ENCODE peak calls at places on chromosomes 4 and X, in four cellular contexts. C, R, H and Z are unnamed samples.

GRCh38 chr4:99998062-99998880 is 48.2 kb upstream of the H2AZ1 start:
- DNase-seq in C (peak; percentile 42), R (peak; percentile 38), H (peak; percentile 71), Z (no peak)

GRCh38 chr4:184163813-184164212 is 53.9 kb downstream of the ENPP6 start:
- DNase-seq in C (peak; percentile 5), R (no peak), H (peak; percentile 23), Z (no peak)

GRCh38 chr4:75248770-75249467 is 265.3 kb downstream of the RCHY1 start:
- DNase-seq in C (peak; percentile 61), R (no peak), H (no peak), Z (no peak)

GRCh38 chr4:10333942-10334341 is 123.3 kb downstream of the ZNF518B start:
- DNase-seq in C (no peak), R (no peak), H (no peak), Z (no peak)

GRCh38 chr4:186627226-186627865 is 72.0 kb upstream of the MTNR1A start:
- DNase-seq in C (no peak), R (peak; percentile 40), H (peak; percentile 49), Z (peak; percentile 65)

GRCh38 chr4:40486534-40486933 is 143.1 kb downstream of the RBM47 start:
- DNase-seq in C (no peak), R (peak; percentile 17), H (no peak), Z (no peak)

GRCh38 chrX:130874751-130875150 is 28.3 kb downstream of the ENOX2 start:
- DNase-seq in C (no peak), R (peak; percentile 51), H (peak; percentile 26), Z (no peak)

GRCh38 chr4:65120287-65120686 is 550.0 kb downstream of the EPHA5 start:
- DNase-seq in C (no peak), R (no peak), H (no peak), Z (no peak)

GRCh38 chr4:112515278-112516075 is 503 bp downstream of the NEUROG2 start:
- DNase-seq in C (peak; percentile 40), R (peak; percentile 17), H (no peak), Z (peak; percentile 11)

GRCh38 chr4:60992037-60992436 is 208.1 kb upstream of the ADGRL3 start:
- DNase-seq in C (no peak), R (peak; percentile 36), H (peak; percentile 80), Z (no peak)

GRCh38 chr4:155666701-155667537 is at the start of gene GUCY1A1:
- DNase-seq in C (peak; percentile 61), R (peak; percentile 6), H (peak; percentile 15), Z (peak; percentile 66)

GRCh38 chr4:76301068-76301774 is 5.3 kb upstream of the STBD1 start:
- DNase-seq in C (no peak), R (peak; percentile 90), H (peak; percentile 90), Z (no peak)

GRCh38 chr4:155599596-155599995 is 67.1 kb upstream of the GUCY1A1 start:
- DNase-seq in C (peak; percentile 68), R (peak; percentile 24), H (no peak), Z (no peak)

GRCh38 chr4:53653484-53654053 is 62.3 kb upstream of the LNX1 start:
- DNase-seq in C (peak; percentile 8), R (no peak), H (peak; percentile 18), Z (no peak)

GRCh38 chr4:7857993-7858392 is 81.7 kb downstream of the AFAP1 start:
- DNase-seq in C (no peak), R (no peak), H (no peak), Z (no peak)

GRCh38 chrX:18461431-18461830 is 36.0 kb downstream of the CDKL5 start:
- DNase-seq in C (peak; percentile 18), R (no peak), H (no peak), Z (no peak)

GRCh38 chrX:107549504-107549903 is 78.8 kb upstream of the PRPS1 start:
- DNase-seq in C (no peak), R (no peak), H (no peak), Z (peak; percentile 60)

GRCh38 chrX:20681691-20682090 is 415.0 kb upstream of the RPS6KA3 start:
- DNase-seq in C (no peak), R (no peak), H (no peak), Z (no peak)

GRCh38 chr4:188665466-188665865 is 526.2 kb downstream of the TRIML1 start:
- DNase-seq in C (no peak), R (no peak), H (no peak), Z (no peak)

GRCh38 chr4:140122891-140123290 is 31.1 kb downstream of the MAML3 start:
- DNase-seq in C (no peak), R (no peak), H (no peak), Z (no peak)

GRCh38 chr4:181150173-181150572 is 1093.0 kb upstream of the TENM3 start:
- DNase-seq in C (no peak), R (no peak), H (peak; percentile 8), Z (no peak)

GRCh38 chrX:86039625-86040568 is 7.5 kb downstream of the CHM start:
- DNase-seq in C (no peak), R (no peak), H (no peak), Z (no peak)
- H3K4me3 ChIP-seq in C (no peak overlapping the region), R (no peak overlapping the region), H (no peak overlapping the region), Z (no peak overlapping the region)

GRCh38 chr4:173530326-173531062 is 465 bp upstream of the HAND2 start:
- DNase-seq in C (no peak), R (no peak), H (no peak), Z (no peak)
- H3K4me3 ChIP-seq in C (no peak overlapping the region), R (no peak overlapping the region), H (no peak overlapping the region), Z (no peak overlapping the region)

DNA sequence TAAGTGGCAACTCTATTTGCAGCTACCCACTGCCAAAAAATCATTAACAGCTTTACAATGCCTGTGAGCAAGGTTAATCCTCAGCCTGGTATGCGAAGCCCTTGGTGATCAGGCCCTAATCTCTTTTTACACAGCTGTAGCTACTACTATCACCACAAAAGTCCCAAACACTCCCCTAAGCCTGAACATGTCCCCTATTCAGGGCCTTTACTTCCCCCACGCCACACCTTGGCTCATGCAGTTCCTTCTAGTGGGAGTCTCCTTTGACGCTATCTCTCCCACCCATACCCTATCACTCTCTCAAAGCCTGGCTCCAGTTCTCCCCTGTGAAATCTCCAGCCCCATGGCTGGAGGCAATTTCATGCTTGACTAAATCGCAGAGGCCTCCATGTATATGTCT is 90.6 kb upstream of the CBR4 start:
- DNase-seq in C (no peak), R (no peak), H (no peak), Z (no peak)
- H3K4me3 ChIP-seq in C (no peak overlapping the region), R (no peak overlapping the region), H (no peak overlapping the region), Z (no peak overlapping the region)

GRCh38 chr4:3744901-3745300 is 21.3 kb upstream of the ADRA2C start:
- DNase-seq in C (no peak), R (no peak), H (no peak), Z (no peak)

GRCh38 chr4:3746701-3747581 is 19.2 kb upstream of the ADRA2C start:
- DNase-seq in C (no peak), R (no peak), H (no peak), Z (no peak)

GRCh38 chr4:3747582-3747906 is 18.6 kb upstream of the ADRA2C start:
- DNase-seq in C (no peak), R (no peak), H (no peak), Z (no peak)

GRCh38 chr4:3744232-3744631 is 22.0 kb upstream of the ADRA2C start:
- DNase-seq in C (no peak), R (no peak), H (no peak), Z (no peak)

DNA sequence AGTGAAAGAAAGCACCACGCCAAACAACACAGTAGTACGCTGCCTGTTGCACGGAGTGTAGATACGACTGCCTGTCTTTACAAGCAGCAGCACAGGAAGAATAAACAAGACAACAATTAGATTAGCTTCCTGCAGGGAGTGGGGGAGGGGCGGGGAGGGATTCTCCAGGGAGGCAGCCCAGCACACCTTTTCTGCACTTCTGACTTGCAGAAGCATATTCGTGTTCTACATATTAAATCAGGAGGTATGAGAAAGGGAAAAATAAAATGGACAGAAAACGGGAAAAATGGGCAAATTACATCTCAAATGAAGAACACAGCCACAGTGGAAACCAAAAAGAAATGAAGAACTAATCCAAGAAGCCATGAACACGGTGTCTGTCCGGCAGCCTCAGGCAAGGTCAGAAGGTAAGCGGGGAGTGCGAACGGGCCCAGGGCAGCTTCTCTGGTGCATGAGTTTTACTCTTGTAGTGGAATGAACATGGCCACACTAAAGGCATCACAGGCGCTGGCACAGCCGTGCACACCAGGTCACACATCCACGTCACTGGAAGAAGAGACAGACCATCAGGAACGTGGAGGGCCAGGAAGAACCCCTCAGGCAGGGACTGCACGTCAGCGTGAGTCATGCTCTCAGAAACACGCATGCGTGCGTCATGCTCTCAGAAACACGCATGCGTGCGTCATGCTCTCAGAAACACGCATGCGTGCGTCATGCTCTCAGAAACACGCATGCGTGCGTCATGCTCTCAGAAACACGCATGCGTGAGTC is 20.1 kb upstream of the ADRA2C start:
- DNase-seq in C (no peak), R (no peak), H (peak; percentile 9), Z (no peak)
- H3K4me3 ChIP-seq in C (no peak overlapping the region), R (no peak overlapping the region), H (no peak overlapping the region), Z (no peak overlapping the region)

DNA sequence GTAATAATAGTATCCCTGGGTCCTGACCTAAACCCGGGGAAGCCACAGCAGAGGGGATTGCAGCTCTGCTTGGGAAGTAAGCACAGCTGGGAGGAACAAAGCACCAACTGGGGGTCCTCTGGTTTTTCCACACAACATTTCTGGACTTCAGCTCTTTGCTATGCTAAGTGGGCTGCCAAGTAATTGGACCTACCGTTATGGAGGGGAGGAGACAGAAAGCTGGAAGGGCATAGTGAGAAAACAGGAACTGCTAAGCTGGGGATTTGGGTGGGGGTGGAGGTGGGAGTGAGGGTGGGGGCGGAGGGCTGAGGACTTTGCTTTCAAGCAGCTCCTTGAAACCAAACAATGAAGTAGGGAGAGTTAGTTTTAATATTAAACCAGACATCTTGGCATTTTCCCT is 183.4 kb downstream of the ZIC3 start:
- DNase-seq in C (no peak), R (no peak), H (no peak), Z (no peak)
- H3K4me3 ChIP-seq in C (no peak overlapping the region), R (no peak overlapping the region), H (no peak overlapping the region), Z (no peak overlapping the region)

DNA sequence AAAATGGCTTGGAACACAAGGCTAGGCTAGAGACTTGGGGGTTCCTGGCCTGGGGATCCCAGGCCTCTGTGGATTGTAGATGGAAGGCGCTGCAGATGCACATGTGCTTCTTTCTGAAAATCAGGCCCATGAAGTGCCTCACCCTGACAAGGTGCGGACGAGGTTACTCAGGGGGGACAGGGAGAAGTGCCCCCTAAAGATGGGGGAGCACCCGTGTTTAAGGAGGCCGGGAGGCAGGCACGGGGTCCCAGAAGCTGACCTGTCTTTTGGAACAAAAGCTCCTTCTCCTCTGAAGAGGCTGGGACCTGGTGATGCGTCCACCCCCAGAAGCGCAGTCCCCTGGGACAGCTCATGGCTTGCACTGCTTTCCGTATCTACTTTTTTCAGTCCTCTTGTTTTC is 2.4 kb downstream of the PDZD4 start:
- DNase-seq in C (no peak), R (no peak), H (no peak), Z (no peak)
- H3K4me3 ChIP-seq in C (no peak overlapping the region), R (no peak overlapping the region), H (no peak overlapping the region), Z (no peak overlapping the region)

DNA sequence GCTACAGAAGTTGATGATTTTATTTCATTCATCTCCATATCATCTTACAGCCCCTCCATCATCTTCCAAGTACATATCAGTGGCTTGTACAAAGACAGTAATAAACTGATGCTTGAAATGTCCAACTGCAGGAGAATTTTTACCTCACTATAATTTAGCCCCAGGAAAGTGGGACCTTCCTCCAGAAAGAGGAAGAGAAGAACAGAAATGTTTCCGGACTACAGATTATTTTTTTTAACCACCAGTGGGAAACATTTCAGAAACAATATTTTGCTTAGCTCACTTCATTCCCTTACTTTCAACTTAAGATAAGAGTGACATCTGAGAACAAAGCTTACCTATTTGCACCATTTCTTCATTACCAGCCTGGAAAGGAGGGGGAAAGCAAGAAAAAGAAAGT is 2.0 kb downstream of the ADAMTS3 start:
- DNase-seq in C (peak; percentile 3), R (no peak), H (no peak), Z (no peak)
- H3K4me3 ChIP-seq in C (no peak overlapping the region), R (peak overlapping the region; percentile 91), H (peak overlapping the region; percentile 73), Z (no peak overlapping the region)